ENCODE peak calls at places on chromosome 2, in six cellular contexts. T is tibial nerve, K is ovary, E is left ventricle myocardium inferior, Y is heart left ventricle, N is fibroblast of mammary gland. X is an unnamed sample.

GRCh38 chr2:85181093-85181685 is 48.0 kb downstream of the TCF7L1 start:
- DNase-seq in T (no peak), K (no peak), E (no peak), Y (no peak), N (no peak), X (no peak)

GRCh38 chr2:60047347-60047746 is 506.1 kb downstream of the BCL11A start:
- DNase-seq in T (no peak), K (no peak), E (no peak), Y (no peak), N (no peak), X (no peak)

GRCh38 chr2:218003994-218004419 is 1.2 kb upstream of the TNS1 start:
- DNase-seq in T (peak; percentile 76), K (peak; percentile 89), E (peak; percentile 86), Y (peak; percentile 92), N (peak; percentile 100), X (peak; percentile 96)

GRCh38 chr2:183428881-183429280 is 304.6 kb downstream of the NUP35 start:
- DNase-seq in T (no peak), K (no peak), E (no peak), Y (no peak), N (no peak), X (no peak)

GRCh38 chr2:145961846-145962245 is 1441.9 kb upstream of the ZEB2 start:
- DNase-seq in T (no peak), K (no peak), E (no peak), Y (no peak), N (peak; percentile 19), X (peak; percentile 41)

GRCh38 chr2:188600536-188601210 is 309.0 kb downstream of the GULP1 start:
- DNase-seq in T (no peak), K (no peak), E (no peak), Y (no peak), N (peak; percentile 81), X (peak; percentile 46)

GRCh38 chr2:173881466-173881865 is 83.7 kb downstream of the SP3 start:
- DNase-seq in T (peak; percentile 59), K (no peak), E (no peak), Y (no peak), N (peak; percentile 49), X (peak; percentile 18)

GRCh38 chr2:144519934-144520717 is at the start of gene ZEB2:
- DNase-seq in T (peak; percentile 80), K (peak; percentile 79), E (peak; percentile 54), Y (peak; percentile 61), N (peak; percentile 96), X (peak; percentile 97)

GRCh38 chr2:74975016-74975415 is 16.6 kb downstream of the POLE4 start:
- DNase-seq in T (no peak), K (no peak), E (no peak), Y (no peak), N (no peak), X (peak; percentile 43)

GRCh38 chr2:227876536-227876882 is 5.1 kb downstream of the DAW1 start:
- DNase-seq in T (no peak), K (no peak), E (no peak), Y (no peak), N (no peak), X (no peak)

GRCh38 chr2:5727242-5727641 is 35.1 kb downstream of the SOX11 start:
- DNase-seq in T (no peak), K (no peak), E (no peak), Y (no peak), N (no peak), X (no peak)

GRCh38 chr2:200414367-200414766 is 95.5 kb downstream of the KCTD18 start:
- DNase-seq in T (no peak), K (no peak), E (no peak), Y (no peak), N (no peak), X (no peak)

GRCh38 chr2:118197011-118197695 is 108.9 kb downstream of the INSIG2 start:
- DNase-seq in T (no peak), K (no peak), E (no peak), Y (no peak), N (peak; percentile 25), X (no peak)

GRCh38 chr2:176830362-176830761 is 382.2 kb upstream of the HNRNPA3 start:
- DNase-seq in T (no peak), K (no peak), E (no peak), Y (no peak), N (no peak), X (no peak)

GRCh38 chr2:186595219-186595618 is 5.4 kb downstream of the ITGAV start:
- DNase-seq in T (no peak), K (peak; percentile 72), E (no peak), Y (peak; percentile 52), N (peak; percentile 52), X (peak; percentile 14)

GRCh38 chr2:26555246-26556133 is 77.6 kb upstream of the OTOF start:
- DNase-seq in T (no peak), K (no peak), E (no peak), Y (no peak), N (no peak), X (no peak)

GRCh38 chr2:109435866-109436634 is 177.7 kb downstream of the SEPTIN10 start:
- DNase-seq in T (peak; percentile 42), K (no peak), E (peak; percentile 64), Y (peak; percentile 93), N (peak; percentile 55), X (peak; percentile 81)

GRCh38 chr2:110157153-110157793 is 41.7 kb upstream of the MALL start:
- DNase-seq in T (peak; percentile 19), K (no peak), E (no peak), Y (no peak), N (peak; percentile 88), X (peak; percentile 84)

GRCh38 chr2:209908511-209908910 is 93.9 kb upstream of the RPE start:
- DNase-seq in T (no peak), K (no peak), E (no peak), Y (no peak), N (no peak), X (no peak)

GRCh38 chr2:46145017-46145416 is 152.2 kb upstream of the EPAS1 start:
- DNase-seq in T (no peak), K (no peak), E (no peak), Y (no peak), N (no peak), X (no peak)

GRCh38 chr2:238789317-238789806 is 58.5 kb upstream of the TWIST2 start:
- DNase-seq in T (no peak), K (no peak), E (no peak), Y (no peak), N (no peak), X (peak; percentile 38)

GRCh38 chr2:86350751-86351150 is 13.3 kb upstream of the REEP1 start:
- DNase-seq in T (no peak), K (no peak), E (no peak), Y (no peak), N (no peak), X (no peak)

GRCh38 chr2:190836767-190837166 is 43.9 kb upstream of the GLS start:
- DNase-seq in T (no peak), K (no peak), E (no peak), Y (no peak), N (no peak), X (no peak)

DNA sequence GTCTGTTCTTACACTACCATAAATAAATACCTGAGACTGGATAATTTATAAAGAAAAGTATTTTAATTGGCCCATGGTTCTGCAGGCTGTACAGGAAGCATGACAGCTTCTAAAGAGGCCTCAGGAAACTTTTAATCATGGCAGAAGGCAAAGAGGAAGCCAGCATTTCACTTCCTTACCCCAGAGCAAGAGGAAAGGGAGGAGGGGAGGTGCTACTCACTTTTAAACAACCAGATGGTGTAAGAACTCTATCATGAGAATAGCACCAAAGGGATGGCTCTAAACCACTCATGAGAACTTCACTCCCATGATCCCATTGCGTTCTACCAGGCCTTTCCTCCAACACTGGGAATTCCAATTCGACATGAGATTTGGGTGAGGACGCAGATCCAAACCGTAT is 344.4 kb upstream of the SLC39A10 start:
- DNase-seq in T (no peak), K (no peak), E (no peak), Y (no peak), N (no peak), X (no peak)
- TF ChIP-seq CTCF in T (no peak), K (no peak), E (no peak), Y (no peak), N (no peak), X (no peak)

GRCh38 chr2:229775614-229776313 is 61.4 kb upstream of the DNER start:
- DNase-seq in T (no peak), K (no peak), E (no peak), Y (no peak), N (peak; percentile 19), X (no peak)
- H3K4me3 ChIP-seq in T (no peak overlapping the region), K (no peak overlapping the region), E (no peak overlapping the region), Y (no peak overlapping the region), N (no peak overlapping the region), X (no peak overlapping the region)

GRCh38 chr2:3870222-3870621 is 166.8 kb downstream of the DCDC2C start:
- DNase-seq in T (no peak), K (no peak), E (no peak), Y (no peak), N (no peak), X (no peak)
- TF ChIP-seq CTCF in T (no peak), K (no peak), E (no peak), Y (no peak), N (no peak), X (no peak)

GRCh38 chr2:25504266-25504665 is 162.5 kb upstream of the DNMT3A start:
- DNase-seq in T (no peak), K (no peak), E (no peak), Y (no peak), N (no peak), X (no peak)
- H3K4me3 ChIP-seq in T (no peak overlapping the region), K (no peak overlapping the region), E (no peak overlapping the region), Y (no peak overlapping the region), N (no peak overlapping the region), X (no peak overlapping the region)

DNA sequence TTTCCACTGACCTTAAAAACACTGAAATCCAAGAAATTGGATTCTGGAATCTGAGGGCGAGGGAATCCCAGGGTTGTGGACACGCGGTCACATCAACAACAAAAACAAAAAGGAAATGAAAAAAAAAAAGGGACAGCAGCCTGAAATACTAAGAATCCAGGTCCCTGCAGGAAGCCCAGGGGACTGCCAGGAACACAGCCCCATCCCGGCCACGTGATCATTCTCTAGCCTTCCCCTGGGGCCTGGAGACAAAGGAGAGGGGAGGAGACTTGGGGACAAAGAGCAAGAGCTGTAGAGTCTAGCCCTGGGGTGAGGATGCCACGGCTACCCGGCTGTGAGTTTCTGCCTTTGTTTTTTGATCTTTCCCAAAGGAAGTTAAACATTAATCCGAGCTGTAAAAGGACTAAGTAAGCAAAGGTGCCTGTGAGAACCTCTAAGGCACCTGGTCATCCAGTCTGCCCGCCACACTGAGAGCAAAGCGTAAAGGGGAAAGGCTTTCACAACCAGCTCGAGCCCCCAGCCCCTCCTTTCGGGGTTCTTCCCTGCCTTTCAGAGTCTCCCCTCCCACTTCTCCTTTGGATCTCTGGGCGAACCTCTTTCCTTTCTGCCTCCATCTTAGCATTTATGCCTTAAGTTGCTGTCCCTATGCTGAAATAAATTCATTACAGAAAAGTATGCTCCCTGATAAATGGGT is 57.9 kb upstream of the MSH2 start:
- DNase-seq in T (peak; percentile 17), K (peak; percentile 73), E (peak; percentile 64), Y (peak; percentile 80), N (peak; percentile 12), X (peak; percentile 48)
- TF ChIP-seq CTCF in T (peak; percentile 26), K (peak; percentile 11), E (peak; percentile 54), Y (no peak), N (no peak), X (no peak)

DNA sequence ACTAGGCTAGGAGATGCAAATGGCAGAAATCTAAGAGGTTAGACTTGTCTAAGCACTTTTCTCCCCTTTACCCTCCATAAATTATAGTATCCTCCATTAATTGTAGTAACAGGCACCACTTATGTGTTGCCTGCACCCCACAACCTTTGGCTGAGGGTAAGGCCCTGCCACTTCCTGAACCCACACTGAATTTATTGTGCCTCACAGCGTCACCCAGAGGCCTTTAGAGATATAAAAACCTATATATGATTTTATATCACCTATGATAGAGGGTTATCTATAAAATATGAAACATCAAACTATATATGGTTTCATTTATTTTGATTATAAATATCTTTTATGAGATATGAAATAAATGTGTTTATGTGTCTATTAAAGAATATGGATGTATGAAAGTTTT is 2.6 kb downstream of the UGT1A9 start:
- DNase-seq in T (no peak), K (no peak), E (no peak), Y (no peak), N (no peak), X (no peak)
- H3K4me3 ChIP-seq in T (no peak overlapping the region), K (no peak overlapping the region), E (no peak overlapping the region), Y (no peak overlapping the region), N (no peak overlapping the region), X (no peak overlapping the region)